ENCODE peak calls at places on chromosome 12, in ten cellular contexts. K, N, V, Z, S, J, U, W, D and E are unnamed samples.

GRCh38 chr12:51172515-51173431 is at the start of gene TFCP2:
- DNase-seq in K (peak; percentile 98), N (peak; percentile 87), V (peak; percentile 99), Z (peak; percentile 98), S (peak; percentile 99), J (peak; percentile 97), U (peak; percentile 93), W (peak; percentile 93), D (peak; percentile 97), E (peak; percentile 99)

GRCh38 chr12:57215668-57216013 is 953 bp upstream of the NXPH4 start:
- DNase-seq in K (no peak), N (no peak), V (no peak), Z (no peak), S (no peak), J (no peak), U (no peak), W (no peak), D (no peak), E (no peak)

GRCh38 chr12:69085852-69086251 is 152.9 kb upstream of the CPM start:
- DNase-seq in K (no peak), N (no peak), V (no peak), Z (no peak), S (no peak), J (no peak), U (no peak), W (no peak), D (no peak), E (no peak)

GRCh38 chr12:23566133-23566532 is 383.3 kb downstream of the SOX5 start:
- DNase-seq in K (no peak), N (no peak), V (no peak), Z (no peak), S (no peak), J (no peak), U (no peak), W (no peak), D (no peak), E (no peak)

GRCh38 chr12:87439990-87440827 is 589.0 kb downstream of the C12orf50 start:
- DNase-seq in K (peak; percentile 64), N (no peak), V (no peak), Z (peak; percentile 46), S (no peak), J (peak; percentile 24), U (no peak), W (peak; percentile 46), D (no peak), E (no peak)

GRCh38 chr12:76820888-76821482 is 57.1 kb downstream of the ZDHHC17 start:
- DNase-seq in K (no peak), N (no peak), V (peak; percentile 59), Z (no peak), S (no peak), J (no peak), U (peak; percentile 34), W (peak; percentile 3), D (peak; percentile 81), E (no peak)

GRCh38 chr12:117501470-117501869 is 140.0 kb upstream of the NOS1 start:
- DNase-seq in K (no peak), N (no peak), V (no peak), Z (peak; percentile 84), S (no peak), J (no peak), U (no peak), W (no peak), D (no peak), E (peak; percentile 60)

GRCh38 chr12:11967356-11968040 is 103.2 kb upstream of the BCL2L14 start:
- DNase-seq in K (no peak), N (no peak), V (no peak), Z (no peak), S (no peak), J (no peak), U (no peak), W (no peak), D (no peak), E (no peak)

DNA sequence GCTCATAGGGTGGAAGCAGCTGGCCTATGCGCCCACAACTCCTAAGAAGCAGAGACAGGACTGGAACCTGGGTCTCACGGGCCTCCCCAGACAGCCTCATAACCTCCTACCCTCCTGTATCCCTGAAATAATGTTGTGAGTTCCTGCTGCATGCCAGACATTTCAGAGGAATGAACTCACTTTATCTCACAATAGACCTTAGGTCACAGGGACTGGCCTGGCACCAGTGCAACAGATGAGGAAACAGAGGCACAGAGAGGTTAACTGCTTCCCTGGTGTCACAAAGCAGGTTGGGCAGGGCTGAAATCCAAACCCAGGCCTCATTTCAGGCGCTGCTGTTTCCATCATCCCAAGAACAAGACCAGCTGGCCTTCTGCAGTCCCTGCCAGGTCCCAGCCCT is 5.3 kb downstream of the PHETA1 start:
- DNase-seq in K (no peak), N (no peak), V (no peak), Z (no peak), S (no peak), J (no peak), U (no peak), W (peak; percentile 8), D (no peak), E (no peak)
- H3K27ac ChIP-seq in K (no peak overlapping the region), N (no peak overlapping the region), V (no peak overlapping the region), Z (no peak overlapping the region), S (peak overlapping the region; percentile 2), J (no peak overlapping the region), U (no peak overlapping the region), W (no peak overlapping the region), D (no peak overlapping the region), E (no peak overlapping the region)

GRCh38 chr12:123131291-123131831 is 19.5 kb downstream of the PITPNM2 start:
- DNase-seq in K (no peak), N (no peak), V (no peak), Z (no peak), S (no peak), J (no peak), U (no peak), W (no peak), D (no peak), E (no peak)

GRCh38 chr12:123121670-123122069 is 29.2 kb downstream of the PITPNM2 start:
- DNase-seq in K (no peak), N (no peak), V (no peak), Z (no peak), S (no peak), J (no peak), U (no peak), W (no peak), D (no peak), E (no peak)

GRCh38 chr12:123122649-123123048 is 28.2 kb downstream of the PITPNM2 start:
- DNase-seq in K (no peak), N (no peak), V (no peak), Z (no peak), S (no peak), J (no peak), U (no peak), W (no peak), D (no peak), E (no peak)

GRCh38 chr12:123129651-123130050 is 21.2 kb downstream of the PITPNM2 start:
- DNase-seq in K (no peak), N (no peak), V (no peak), Z (no peak), S (no peak), J (no peak), U (no peak), W (no peak), D (no peak), E (no peak)

GRCh38 chr12:123126294-123127144 is 24.4 kb downstream of the PITPNM2 start:
- DNase-seq in K (peak; percentile 83), N (no peak), V (no peak), Z (peak; percentile 33), S (no peak), J (peak; percentile 69), U (no peak), W (peak; percentile 50), D (no peak), E (peak; percentile 68)
- TF ChIP-seq CTCF in K (no peak), N (no peak), V (no peak), Z (no peak), S (no peak), J (no peak), U (peak; percentile 59), W (peak; percentile 34), D (peak; percentile 16), E (no peak)

GRCh38 chr12:67430708-67431335 is 161.7 kb downstream of the CAND1 start:
- DNase-seq in K (peak; percentile 79), N (no peak), V (no peak), Z (no peak), S (no peak), J (peak; percentile 79), U (no peak), W (no peak), D (peak; percentile 47), E (peak; percentile 58)

GRCh38 chr12:67428431-67428830 is 159.3 kb downstream of the CAND1 start:
- DNase-seq in K (no peak), N (no peak), V (no peak), Z (no peak), S (no peak), J (no peak), U (no peak), W (no peak), D (no peak), E (no peak)

GRCh38 chr12:67434653-67435375 is 165.7 kb downstream of the CAND1 start:
- DNase-seq in K (peak; percentile 64), N (no peak), V (no peak), Z (no peak), S (no peak), J (peak; percentile 54), U (no peak), W (peak; percentile 93), D (no peak), E (no peak)

GRCh38 chr12:67433393-67434175 is 164.4 kb downstream of the CAND1 start:
- DNase-seq in K (no peak), N (no peak), V (no peak), Z (no peak), S (no peak), J (no peak), U (no peak), W (no peak), D (no peak), E (no peak)

DNA sequence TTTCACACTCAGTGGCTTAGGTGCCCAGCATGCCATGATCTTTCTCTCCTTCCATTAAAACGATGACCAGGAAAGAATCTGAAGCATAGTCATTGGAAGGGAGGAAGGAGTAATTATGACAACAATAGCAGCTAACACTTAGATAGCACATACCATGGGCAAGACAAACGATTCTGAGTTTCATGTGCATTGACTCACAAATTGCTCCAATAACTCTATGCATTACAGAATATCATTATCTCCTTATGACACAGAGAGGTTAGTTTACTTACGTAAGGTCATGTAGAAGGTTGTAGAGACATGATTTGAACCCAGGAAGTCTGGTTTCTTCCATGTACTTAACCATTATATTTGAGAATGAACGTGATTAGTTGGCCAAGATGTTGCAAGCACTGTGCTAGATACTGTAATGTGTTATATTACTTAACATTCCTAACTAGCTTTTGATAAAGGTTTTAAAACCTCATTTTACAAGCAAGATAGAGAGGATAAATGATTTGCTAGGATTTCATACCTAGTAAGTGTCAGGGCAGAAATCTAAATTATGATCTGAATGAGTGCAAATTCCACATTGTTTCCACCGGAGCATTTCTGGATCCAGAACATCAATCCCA is 162.4 kb downstream of the CAND1 start:
- DNase-seq in K (no peak), N (no peak), V (no peak), Z (no peak), S (no peak), J (no peak), U (no peak), W (no peak), D (no peak), E (no peak)
- H3K27ac ChIP-seq in K (peak overlapping the region; percentile 55), N (no peak overlapping the region), V (no peak overlapping the region), Z (no peak overlapping the region), S (peak overlapping the region; percentile 17), J (peak overlapping the region; percentile 47), U (no peak overlapping the region), W (no peak overlapping the region), D (no peak overlapping the region), E (peak overlapping the region; percentile 50)

DNA sequence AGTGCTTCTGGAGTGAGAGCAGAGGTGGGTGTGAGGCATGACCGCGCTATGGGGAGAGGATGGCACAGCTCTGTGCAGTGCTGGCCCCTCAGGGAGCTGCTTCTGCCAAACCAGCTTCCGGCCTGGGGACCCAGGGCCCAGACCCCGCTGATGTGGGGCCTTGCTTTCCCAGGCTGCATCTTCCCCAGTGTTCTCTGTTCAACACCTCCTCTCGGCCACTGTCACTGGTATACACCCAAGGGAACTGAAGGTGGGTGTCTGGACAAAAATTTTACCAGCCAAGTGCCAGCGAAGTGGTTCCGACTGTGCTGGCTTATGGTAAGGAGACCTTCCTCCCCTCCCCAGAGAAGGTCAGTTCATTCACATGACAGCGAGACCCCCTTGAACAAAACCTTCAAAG is 179.1 kb downstream of the AACS start:
- DNase-seq in K (no peak), N (no peak), V (no peak), Z (no peak), S (no peak), J (no peak), U (no peak), W (no peak), D (no peak), E (no peak)
- TF ChIP-seq CTCF in K (no peak), N (no peak), V (no peak), Z (no peak), S (no peak), J (no peak), U (no peak), W (no peak), D (no peak), E (no peak)